ENCODE peak calls at places on chromosome 3, in ten cellular contexts. W, K, P, X, R, H, U, Q, N and J are unnamed samples. For H3K9me3, the result is how much of the 10 kb centered on the place peaks cover.

GRCh38 chr3:189529889-189530288 is 101.3 kb upstream of the TP63 start:
- DNase-seq in X (no peak), K (no peak), H (no peak), U (no peak), P (no peak), W (no peak), R (no peak), N (no peak), Q (no peak), J (no peak)

GRCh38 chr3:13539285-13539625 is 9.7 kb upstream of the FBLN2 start:
- DNase-seq in H (peak), P (no peak), W (no peak), R (no peak), N (no peak), Q (no peak), U (no peak), K (peak), X (no peak), J (no peak)

GRCh38 chr3:36700537-36701248 is 63.7 kb downstream of the DCLK3 start:
- DNase-seq in N (peak), P (peak), H (no peak), K (peak), X (peak), W (peak), U (no peak), R (no peak), Q (no peak), J (peak)

GRCh38 chr3:81951106-81951505 is 189.7 kb upstream of the GBE1 start:
- DNase-seq in P (no peak), X (no peak), Q (no peak), N (no peak), U (no peak), K (no peak), H (no peak), W (no peak), R (no peak), J (no peak)

GRCh38 chr3:140571836-140572235 is 106.0 kb upstream of the TRIM42 start:
- DNase-seq in X (no peak), Q (no peak), H (no peak), W (no peak), R (no peak), N (no peak), U (no peak), K (no peak), P (no peak), J (no peak)

GRCh38 chr3:196803891-196804468 is 63.7 kb upstream of the SENP5 start:
- DNase-seq in N (no peak), H (no peak), U (no peak), W (no peak), K (no peak), X (no peak), Q (no peak), P (no peak), R (no peak), J (no peak)

GRCh38 chr3:180189310-180189648 is 152.5 kb upstream of the PEX5L start:
- DNase-seq in P (no peak), R (no peak), H (no peak), W (no peak), K (no peak), U (no peak), N (no peak), Q (no peak), X (no peak), J (no peak)

GRCh38 chr3:42544492-42545283 is 37.1 kb downstream of the SEC22C start:
- DNase-seq in Q (peak), X (no peak), P (peak), K (no peak), H (no peak), W (no peak), N (no peak), U (peak), R (peak), J (peak)

GRCh38 chr3:183871541-183871940 is 13.1 kb downstream of the PARL start:
- DNase-seq in W (no peak), K (no peak), X (no peak), U (no peak), H (no peak), N (no peak), Q (no peak), R (no peak), P (no peak), J (no peak)

GRCh38 chr3:30696403-30696819 is 90.0 kb downstream of the TGFBR2 start:
- DNase-seq in P (no peak), X (no peak), H (no peak), W (peak), R (no peak), K (no peak), U (no peak), Q (no peak), N (no peak), J (no peak)

GRCh38 chr3:132595036-132595435 is 2.0 kb upstream of the ACKR4 start:
- DNase-seq in Q (no peak), W (no peak), H (no peak), K (peak), N (no peak), U (no peak), X (no peak), P (no peak), R (no peak), J (no peak)

GRCh38 chr3:15797600-15798303 is at the start of gene ANKRD28:
- DNase-seq in X (peak), P (no peak), Q (no peak), N (peak), W (peak), K (peak), H (no peak), U (no peak), R (no peak), J (no peak)

GRCh38 chr3:13015286-13016082 is 57.7 kb downstream of the IQSEC1 start:
- DNase-seq in K (no peak), W (no peak), N (no peak), R (peak), P (peak), U (peak), H (peak), X (no peak), Q (peak), J (peak)

GRCh38 chr3:188947983-188948657 is 223.7 kb upstream of the TPRG1 start:
- DNase-seq in W (peak), U (peak), K (peak), Q (peak), P (peak), X (peak), H (peak), N (peak), R (peak), J (peak)

GRCh38 chr3:189355481-189356201 is 183.9 kb downstream of the TPRG1 start:
- DNase-seq in X (peak), H (no peak), R (no peak), Q (peak), K (peak), U (no peak), N (peak), P (no peak), W (peak), J (no peak)

GRCh38 chr3:195897081-195897852 is 11.1 kb downstream of the TNK2 start:
- DNase-seq in X (peak), H (peak), P (no peak), R (no peak), N (no peak), U (no peak), W (peak), K (peak), Q (no peak), J (no peak)

GRCh38 chr3:153338487-153338886 is 176.5 kb downstream of the RAP2B start:
- DNase-seq in R (no peak), W (no peak), Q (no peak), K (peak), X (no peak), N (no peak), H (no peak), U (no peak), P (no peak), J (no peak)

GRCh38 chr3:40994611-40995010 is 204.7 kb upstream of the CTNNB1 start:
- DNase-seq in U (no peak), K (no peak), X (no peak), W (no peak), H (no peak), N (no peak), R (no peak), Q (no peak), P (no peak), J (no peak)

GRCh38 chr3:153069598-153069997 is 92.4 kb upstream of the RAP2B start:
- DNase-seq in U (no peak), N (no peak), W (no peak), X (no peak), P (no peak), Q (no peak), H (no peak), R (no peak), K (no peak), J (no peak)

GRCh38 chr3:22175899-22176298 is 424.9 kb upstream of the ZNF385D start:
- DNase-seq in Q (no peak), P (no peak), N (no peak), R (no peak), U (no peak), H (no peak), X (no peak), W (no peak), K (no peak), J (no peak)

GRCh38 chr3:142897807-142898206 is 8.9 kb upstream of the PCOLCE2 start:
- DNase-seq in H (no peak), N (no peak), P (no peak), W (no peak), R (no peak), U (no peak), K (no peak), X (no peak), Q (no peak), J (no peak)

GRCh38 chr3:147412917-147413711 is 3.9 kb downstream of the ZIC1 start:
- DNase-seq in R (no peak), K (no peak), U (no peak), X (no peak), W (no peak), P (no peak), H (no peak), N (no peak), Q (no peak), J (no peak)

GRCh38 chr3:171838218-171838720 is 4.9 kb upstream of the TMEM212 start:
- DNase-seq in U (no peak), N (no peak), W (peak), Q (peak), X (peak), P (no peak), K (peak), H (peak), R (no peak), J (no peak)

GRCh38 chr3:144272715-144273114 is 301.1 kb downstream of the DIPK2A start:
- DNase-seq in Q (no peak), K (no peak), X (no peak), H (no peak), U (no peak), P (no peak), N (no peak), W (no peak), R (no peak), J (peak)

GRCh38 chr3:185270262-185270955 is 16.6 kb upstream of the EHHADH start:
- DNase-seq in P (peak), Q (peak), U (no peak), X (peak), K (peak), R (no peak), W (no peak), H (no peak), N (no peak), J (no peak)

GRCh38 chr3:114892117-114892870 is 254.8 kb downstream of the ZBTB20 start:
- DNase-seq in W (no peak), U (no peak), Q (no peak), H (no peak), X (no peak), P (no peak), R (no peak), K (no peak), N (no peak), J (no peak)

GRCh38 chr3:136546718-136547117 is 205.5 kb downstream of the STAG1 start:
- DNase-seq in K (peak), W (no peak), H (no peak), P (no peak), R (no peak), U (no peak), Q (no peak), X (peak), N (peak), J (no peak)

GRCh38 chr3:45915518-45916231 is 27.6 kb upstream of the CXCR6 start:
- DNase-seq in Q (peak), X (peak), W (peak), H (no peak), R (no peak), U (no peak), P (no peak), N (peak), K (peak), J (peak)

GRCh38 chr3:75768303-75769017 is 16.9 kb downstream of the ZNF717 start:
- DNase-seq in K (no peak), P (no peak), R (no peak), X (no peak), U (no peak), W (no peak), H (no peak), Q (no peak), N (no peak), J (no peak)
- H3K9me3 ChIP-seq in K (under half), P (under half), R (half or more), X (under half), U (under half), W (under half), H (under half), Q (under half), N (under half), J (under half)

GRCh38 chr3:178508443-178508825 is 27.8 kb upstream of the KCNMB2 start:
- DNase-seq in P (no peak), N (no peak), K (no peak), R (no peak), W (no peak), H (no peak), X (no peak), Q (no peak), U (no peak), J (no peak)
- H3K27ac ChIP-seq in P (no peak), N (no peak), K (no peak), R (no peak), W (no peak), H (no peak), X (no peak), Q (no peak), U (no peak), J (no peak)

GRCh38 chr3:50321844-50322385 is 630 bp downstream of the HYAL2 start:
- DNase-seq in X (no peak), U (no peak), K (no peak), H (peak), N (no peak), P (no peak), Q (no peak), R (no peak), W (no peak), J (no peak)
- TF ChIP-seq POLR2A in X (no peak), U (peak), K (no peak), H (no peak), N (no peak), P (no peak), Q (no peak), R (no peak), W (no peak), J (no peak)

DNA sequence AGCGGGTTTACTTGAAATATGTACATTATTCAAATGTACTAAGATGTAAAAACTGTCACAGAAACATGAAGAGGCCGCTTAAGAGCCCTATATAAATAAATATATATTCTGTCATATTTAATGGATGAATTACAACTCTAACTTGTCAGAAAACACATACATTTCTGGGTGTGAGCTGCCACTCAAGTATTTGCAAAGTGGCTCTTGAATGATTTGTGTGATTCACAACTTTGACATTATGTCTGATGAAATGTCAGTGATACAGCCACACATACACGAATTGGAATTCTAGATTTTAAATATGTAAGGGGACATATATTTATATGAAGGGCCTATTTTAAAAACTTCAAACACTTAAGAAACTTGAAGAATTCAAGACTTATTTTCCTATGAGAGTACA is 518.8 kb upstream of the SUCLG2 start:
- DNase-seq in X (no peak), N (no peak), R (no peak), H (no peak), W (no peak), K (no peak), U (no peak), P (no peak), Q (no peak), J (no peak)
- H3K9me3 ChIP-seq in X (under half), N (under half), R (half or more), H (under half), W (under half), K (under half), U (under half), P (under half), Q (under half), J (under half)

DNA sequence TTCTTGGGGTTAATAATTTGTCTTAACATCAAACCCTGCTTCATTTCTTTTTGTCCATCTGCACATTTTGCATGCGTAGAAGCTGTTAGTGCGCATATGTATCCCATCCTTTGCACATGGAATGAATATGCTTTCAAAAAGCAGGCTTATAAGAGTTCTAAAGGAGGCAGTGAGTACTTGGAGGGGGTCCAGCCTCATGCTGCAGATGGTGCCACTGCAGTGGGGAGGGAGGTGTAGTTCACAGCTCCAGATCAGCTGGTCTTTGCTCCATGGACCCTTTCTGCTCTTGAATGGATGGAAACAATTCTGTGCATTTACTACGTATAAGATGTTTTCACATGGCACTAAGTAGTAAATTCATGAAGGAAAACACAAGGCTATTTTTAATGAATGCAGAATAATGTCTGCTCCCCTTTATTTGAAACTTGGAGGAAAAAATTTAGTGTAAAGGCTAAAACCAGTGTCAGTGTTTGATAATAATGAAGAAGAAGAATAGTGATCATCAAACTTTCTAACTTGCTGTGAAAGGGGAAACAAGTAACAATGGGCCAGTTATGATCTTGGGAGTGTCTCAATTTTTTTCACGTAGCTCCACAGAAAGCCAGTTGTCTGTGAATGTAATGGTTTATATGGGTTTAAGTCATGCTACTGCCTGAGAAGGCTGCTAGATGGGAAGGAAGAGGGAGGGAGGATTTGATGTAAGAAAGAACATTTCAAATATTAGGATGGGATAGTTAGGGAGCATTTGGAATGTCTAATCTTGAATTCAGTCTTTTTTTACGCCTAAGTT is 20.9 kb upstream of the SSR3 start:
- DNase-seq in N (no peak), P (no peak), Q (no peak), K (no peak), H (no peak), X (no peak), U (no peak), W (no peak), R (no peak), J (no peak)
- H3K27ac ChIP-seq in N (no peak), P (no peak), Q (no peak), K (no peak), H (no peak), X (no peak), U (no peak), W (no peak), R (no peak), J (no peak)